ENCODE peak calls at places on chromosome 15, in ten cellular contexts. D, J, A, T, E, O, X, M, U and V are unnamed samples.

GRCh38 chr15:94282269-94283250 is 51.2 kb downstream of the MCTP2 start:
- DNase-seq in M (no peak), D (no peak), J (no peak), U (no peak), O (no peak), A (no peak), T (no peak), X (no peak), E (no peak), V (no peak)

GRCh38 chr15:22979069-22979698 is 984 bp downstream of the CYFIP1 start:
- DNase-seq in X (no peak), A (peak; percentile 66), E (no peak), O (peak; percentile 48), M (peak; percentile 76), J (peak; percentile 72), D (peak; percentile 58), T (peak; percentile 42), U (no peak), V (peak; percentile 70)

GRCh38 chr15:72235298-72235697 is 4.3 kb upstream of the PKM start:
- DNase-seq in T (no peak), M (no peak), X (no peak), E (no peak), D (no peak), U (no peak), O (no peak), J (no peak), A (no peak), V (no peak)

GRCh38 chr15:38073278-38073930 is 139.0 kb downstream of the TMCO5A start:
- DNase-seq in A (no peak), J (no peak), U (peak; percentile 30), O (no peak), M (peak; percentile 28), D (no peak), T (peak; percentile 35), E (peak; percentile 69), X (no peak), V (peak; percentile 84)

GRCh38 chr15:89199734-89200133 is 21.6 kb downstream of the RLBP1 start:
- DNase-seq in U (peak; percentile 67), M (no peak), J (no peak), D (peak; percentile 45), T (no peak), E (no peak), A (no peak), O (no peak), X (no peak), V (no peak)

GRCh38 chr15:69593981-69594966 is 141.7 kb downstream of the RPLP1 start:
- DNase-seq in T (peak; percentile 38), E (no peak), O (peak; percentile 26), D (peak; percentile 42), A (peak; percentile 72), M (peak; percentile 90), U (no peak), J (peak; percentile 59), X (no peak), V (no peak)

GRCh38 chr15:33116218-33116617 is 78.3 kb downstream of the FMN1 start:
- DNase-seq in T (no peak), O (no peak), X (no peak), D (no peak), J (no peak), E (no peak), M (no peak), A (peak; percentile 20), U (no peak), V (no peak)

GRCh38 chr15:78808550-78808949 is 2.7 kb downstream of the ADAMTS7 start:
- DNase-seq in E (peak; percentile 63), M (no peak), A (no peak), O (no peak), U (no peak), X (no peak), J (no peak), T (peak; percentile 34), D (peak; percentile 60), V (peak; percentile 74)

GRCh38 chr15:87609474-87609873 is 647.1 kb downstream of the NTRK3 start:
- DNase-seq in E (no peak), A (no peak), J (no peak), O (no peak), T (peak; percentile 88), D (no peak), X (no peak), M (peak; percentile 28), U (no peak), V (no peak)

GRCh38 chr15:95498956-95499355 is 831.5 kb upstream of the NR2F2 start:
- DNase-seq in J (no peak), E (no peak), D (no peak), A (no peak), O (no peak), U (no peak), M (no peak), T (no peak), X (no peak), V (no peak)

GRCh38 chr15:100596792-100597191 is 5.2 kb downstream of the LINS1 start:
- DNase-seq in E (no peak), O (no peak), D (peak; percentile 24), X (peak; percentile 82), U (no peak), J (no peak), T (no peak), M (no peak), A (peak; percentile 13), V (no peak)

GRCh38 chr15:35505152-35505551 is 40.8 kb downstream of the DPH6 start:
- DNase-seq in X (no peak), O (no peak), M (no peak), D (no peak), U (no peak), A (no peak), E (no peak), T (peak; percentile 22), J (no peak), V (no peak)

GRCh38 chr15:49758456-49758855 is 137.6 kb downstream of the DTWD1 start:
- DNase-seq in E (no peak), A (no peak), M (no peak), T (peak; percentile 5), X (no peak), O (no peak), U (no peak), J (no peak), D (no peak), V (no peak)

GRCh38 chr15:74421302-74422245 is 12.2 kb downstream of the SEMA7A start:
- DNase-seq in T (no peak), U (no peak), X (no peak), E (no peak), J (no peak), A (no peak), O (no peak), D (no peak), M (no peak), V (no peak)
- H3K4me1 ChIP-seq in T (peaks cover 48% of the 10 kb centered on the region), U (peaks cover 51% of the 10 kb centered on the region), X (no peaks in the 10 kb centered on the region), E (peaks cover 16% of the 10 kb centered on the region), J (no peaks in the 10 kb centered on the region), A (peaks cover 5% of the 10 kb centered on the region), O (peaks cover 22% of the 10 kb centered on the region), D (peaks cover 19% of the 10 kb centered on the region), M (peaks cover 14% of the 10 kb centered on the region), V (peaks cover 15% of the 10 kb centered on the region)

DNA sequence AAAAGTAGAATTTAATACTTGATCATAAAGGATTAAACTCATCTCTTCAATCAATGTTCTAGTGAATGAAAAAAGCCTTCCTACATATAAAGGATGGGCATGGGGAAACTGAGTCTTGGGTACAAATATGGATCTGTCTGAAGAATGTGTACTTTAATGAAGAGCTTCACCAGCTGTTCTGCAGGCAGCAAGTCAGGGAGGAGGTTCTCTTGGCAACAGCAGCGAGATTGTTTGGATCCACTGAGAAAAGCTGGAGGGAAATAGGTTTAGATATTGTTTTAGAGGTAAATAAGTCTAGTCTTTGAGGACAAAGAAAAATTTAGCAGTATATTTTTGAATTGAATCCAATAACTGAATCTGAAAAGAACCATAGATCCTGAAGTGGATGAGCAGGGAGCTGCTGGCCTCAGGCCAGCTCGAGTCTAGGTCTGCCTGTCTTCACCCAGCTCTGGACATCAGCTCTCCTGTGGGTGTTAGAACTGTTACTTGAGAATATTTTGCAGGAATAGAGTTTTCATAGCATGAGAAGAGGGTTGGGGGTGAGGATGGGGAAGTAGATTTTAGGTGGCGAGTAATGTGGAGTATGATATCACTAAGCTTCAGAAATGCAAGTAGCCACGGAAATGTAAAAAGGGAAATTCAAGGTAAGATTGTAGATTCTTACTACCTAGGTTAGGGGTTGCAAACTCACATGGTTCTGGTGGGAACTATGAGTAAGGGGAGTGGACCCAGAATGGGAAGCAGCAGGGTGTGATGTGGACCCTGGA is 6.0 kb downstream of the RAB8B start:
- DNase-seq in M (no peak), J (no peak), T (no peak), A (no peak), O (peak; percentile 54), U (no peak), E (no peak), D (no peak), X (no peak), V (no peak)
- H3K4me1 ChIP-seq in M (peaks cover 10% of the 10 kb centered on the region), J (peaks cover 20% of the 10 kb centered on the region), T (peaks cover 21% of the 10 kb centered on the region), A (peaks cover 6% of the 10 kb centered on the region), O (peaks cover 21% of the 10 kb centered on the region), U (no peaks in the 10 kb centered on the region), E (peaks cover 63% of the 10 kb centered on the region), D (peaks cover 49% of the 10 kb centered on the region), X (peaks cover 67% of the 10 kb centered on the region), V (peaks cover 37% of the 10 kb centered on the region)

DNA sequence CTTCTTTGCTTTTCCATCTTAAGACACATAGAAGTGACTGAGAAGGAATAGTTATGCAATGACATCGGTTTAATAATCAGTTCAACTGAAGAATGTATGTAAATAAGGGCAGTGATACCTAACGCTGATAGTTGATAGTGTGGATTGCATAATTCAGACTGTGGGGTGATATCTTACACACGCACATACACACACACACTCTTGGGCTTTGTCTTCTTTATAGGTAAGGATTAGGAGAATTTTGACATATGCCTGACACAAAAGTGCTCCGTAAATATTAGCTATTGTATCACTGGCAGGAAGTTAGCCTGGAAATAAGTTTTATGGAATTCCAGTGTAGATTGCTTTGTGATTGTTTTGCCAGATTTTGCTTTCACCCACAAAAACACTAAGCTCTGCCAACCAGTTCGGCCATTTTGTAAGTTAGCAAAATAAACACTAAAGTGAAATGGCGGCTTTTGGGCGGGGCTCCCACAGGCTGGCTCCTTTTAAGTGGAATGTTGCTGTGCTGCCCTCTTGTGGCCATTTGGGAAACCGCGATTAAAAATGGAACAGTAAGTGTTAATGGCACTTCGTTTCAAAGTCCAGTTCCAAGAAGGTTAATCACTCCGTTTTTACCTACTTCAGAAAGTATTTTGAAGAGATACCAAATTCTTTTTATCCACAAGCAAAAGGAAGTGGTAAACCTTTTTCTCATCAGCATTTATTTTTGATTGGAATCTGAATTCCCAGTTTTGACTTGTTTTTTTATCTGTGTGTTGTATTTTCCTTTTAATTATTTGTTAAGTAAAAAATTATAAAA is 17.7 kb downstream of the CHD2 start:
- DNase-seq in M (peak; percentile 96), J (peak; percentile 94), U (peak; percentile 96), T (peak; percentile 93), O (peak; percentile 93), X (peak; percentile 78), E (peak; percentile 95), A (peak; percentile 93), D (peak; percentile 94), V (peak; percentile 96)
- H3K4me1 ChIP-seq in M (peaks cover 71% of the 10 kb centered on the region), J (peaks cover 83% of the 10 kb centered on the region), U (peaks cover 3% of the 10 kb centered on the region), T (peaks cover 31% of the 10 kb centered on the region), O (peaks cover 16% of the 10 kb centered on the region), X (peaks cover 55% of the 10 kb centered on the region), E (peaks cover 73% of the 10 kb centered on the region), A (peaks cover 20% of the 10 kb centered on the region), D (peaks cover 87% of the 10 kb centered on the region), V (peaks cover 37% of the 10 kb centered on the region)

DNA sequence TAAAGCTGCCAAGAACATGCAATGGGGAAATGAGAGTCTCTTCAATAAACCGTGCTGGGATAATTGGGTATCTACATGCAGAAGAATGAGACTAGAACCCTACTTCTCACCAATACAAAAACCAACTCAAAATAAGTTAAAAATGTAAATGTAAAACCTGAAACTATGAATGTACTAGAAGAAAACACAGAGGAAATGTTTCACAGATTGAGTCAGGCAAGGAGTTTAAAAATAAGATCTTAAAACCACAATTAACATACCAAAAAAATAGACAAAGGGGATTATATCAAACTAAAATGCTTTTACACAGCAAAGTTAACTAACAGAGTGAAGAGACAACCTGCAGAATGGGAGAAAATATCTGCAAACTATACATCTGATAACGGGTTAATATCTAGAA is 90.4 kb downstream of the ISL2 start:
- DNase-seq in D (no peak), O (no peak), T (no peak), X (no peak), M (no peak), U (no peak), E (no peak), J (no peak), A (no peak), V (peak; percentile 15)
- H3K4me1 ChIP-seq in D (no peaks in the 10 kb centered on the region), O (no peaks in the 10 kb centered on the region), T (no peaks in the 10 kb centered on the region), X (no peaks in the 10 kb centered on the region), M (no peaks in the 10 kb centered on the region), U (peaks cover 3% of the 10 kb centered on the region), E (no peaks in the 10 kb centered on the region), J (no peaks in the 10 kb centered on the region), A (no peaks in the 10 kb centered on the region), V (peaks cover 16% of the 10 kb centered on the region)